ENCODE peak calls at places on chromosomes 2 and 18, in eight cellular contexts. O is PC-3, P is cardiac muscle cell, T is uterus, I is HepG2, F is fibroblast of lung, H is GM23338, N is ovary. C is an unnamed sample. For H3K27me3 and H3K36me3, the result is how much of the 10 kb centered on the place peaks cover.

GRCh38 chr18:63309422-63309821 is 10.1 kb downstream of the BCL2 start:
- DNase-seq in P (no peak), N (no peak), F (no peak), I (no peak), O (no peak), T (no peak), H (no peak), C (no peak)

GRCh38 chr2:67453365-67453764 is 56.2 kb downstream of the ETAA1 start:
- DNase-seq in I (no peak), H (no peak), F (peak), N (no peak), T (no peak), P (no peak), O (peak), C (no peak)

GRCh38 chr18:52907522-52907921 is 567.5 kb downstream of the DCC start:
- DNase-seq in H (peak), I (no peak), N (no peak), P (no peak), F (no peak), T (no peak), O (no peak), C (no peak)

GRCh38 chr2:231464576-231465540 is 574 bp upstream of the NCL start:
- DNase-seq in O (no peak), H (peak), P (peak), I (peak), F (peak), N (peak), T (peak), C (no peak)

GRCh38 chr2:232592687-232593407 is 40.6 kb upstream of the EFHD1 start:
- DNase-seq in I (peak), P (peak), H (no peak), N (no peak), T (no peak), F (peak), O (peak), C (no peak)

GRCh38 chr2:120783371-120783791 is 47.7 kb downstream of the GLI2 start:
- DNase-seq in O (no peak), I (no peak), H (peak), T (no peak), N (no peak), P (no peak), F (peak), C (no peak)

GRCh38 chr2:25201265-25201664 is 32.9 kb upstream of the POMC start:
- DNase-seq in H (peak), P (no peak), O (peak), I (no peak), F (no peak), N (no peak), T (no peak), C (no peak)

GRCh38 chr2:190467575-190468083 is 59.5 kb downstream of the MFSD6 start:
- DNase-seq in T (peak), N (no peak), O (no peak), F (peak), I (no peak), P (no peak), H (no peak), C (no peak)

GRCh38 chr2:33412920-33413319 is 63.5 kb upstream of the RASGRP3 start:
- DNase-seq in T (no peak), I (peak), P (peak), H (peak), N (no peak), O (peak), F (peak), C (no peak)

GRCh38 chr18:63301458-63301857 is 18.1 kb downstream of the BCL2 start:
- DNase-seq in N (no peak), T (no peak), O (no peak), F (no peak), I (no peak), H (no peak), P (peak), C (no peak)

GRCh38 chr18:23828426-23828825 is 139.2 kb downstream of the LAMA3 start:
- DNase-seq in P (peak), F (peak), H (no peak), T (no peak), N (no peak), O (peak), I (peak), C (peak)

GRCh38 chr2:128630974-128631697 is 312.5 kb upstream of the HS6ST1 start:
- DNase-seq in N (peak), H (no peak), F (no peak), I (no peak), P (no peak), O (no peak), T (no peak), C (no peak)

GRCh38 chr2:21042958-21043743 is 722 bp downstream of the APOB start:
- DNase-seq in F (peak), N (peak), O (peak), H (peak), P (peak), I (peak), T (peak), C (peak)

GRCh38 chr2:144114761-144115160 is 405.2 kb downstream of the ZEB2 start:
- DNase-seq in T (no peak), O (no peak), P (no peak), H (no peak), F (peak), I (no peak), N (no peak), C (no peak)

GRCh38 chr18:36411745-36412168 is 114.2 kb downstream of the FHOD3 start:
- DNase-seq in O (peak), P (peak), T (no peak), H (peak), F (peak), I (peak), N (no peak), C (no peak)

DNA sequence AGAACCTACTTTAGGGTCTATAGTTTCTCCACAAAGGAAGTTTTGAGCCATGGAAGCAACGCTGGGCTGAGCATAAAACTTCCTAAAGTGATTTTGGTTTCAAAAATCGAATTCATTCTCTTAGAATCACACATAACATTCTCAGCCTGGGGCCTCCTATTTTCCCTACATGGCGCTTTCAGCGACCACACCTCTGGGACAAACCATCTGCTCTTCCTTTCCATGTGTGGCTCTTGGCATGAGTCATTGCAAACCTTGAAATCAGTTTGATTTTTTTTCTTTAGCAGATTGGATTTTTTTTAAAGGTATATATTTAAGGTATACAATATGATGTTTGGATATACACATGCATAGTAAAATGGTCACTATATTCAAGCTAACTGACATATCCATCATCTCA is 72.5 kb upstream of the APCDD1 start:
- DNase-seq in I (no peak), T (no peak), N (no peak), F (no peak), H (no peak), O (no peak), P (no peak), C (no peak)
- H3K27me3 ChIP-seq in I (under half), T (under half), N (under half), F (under half), H (under half), O (half or more), P (under half), C (under half)

DNA sequence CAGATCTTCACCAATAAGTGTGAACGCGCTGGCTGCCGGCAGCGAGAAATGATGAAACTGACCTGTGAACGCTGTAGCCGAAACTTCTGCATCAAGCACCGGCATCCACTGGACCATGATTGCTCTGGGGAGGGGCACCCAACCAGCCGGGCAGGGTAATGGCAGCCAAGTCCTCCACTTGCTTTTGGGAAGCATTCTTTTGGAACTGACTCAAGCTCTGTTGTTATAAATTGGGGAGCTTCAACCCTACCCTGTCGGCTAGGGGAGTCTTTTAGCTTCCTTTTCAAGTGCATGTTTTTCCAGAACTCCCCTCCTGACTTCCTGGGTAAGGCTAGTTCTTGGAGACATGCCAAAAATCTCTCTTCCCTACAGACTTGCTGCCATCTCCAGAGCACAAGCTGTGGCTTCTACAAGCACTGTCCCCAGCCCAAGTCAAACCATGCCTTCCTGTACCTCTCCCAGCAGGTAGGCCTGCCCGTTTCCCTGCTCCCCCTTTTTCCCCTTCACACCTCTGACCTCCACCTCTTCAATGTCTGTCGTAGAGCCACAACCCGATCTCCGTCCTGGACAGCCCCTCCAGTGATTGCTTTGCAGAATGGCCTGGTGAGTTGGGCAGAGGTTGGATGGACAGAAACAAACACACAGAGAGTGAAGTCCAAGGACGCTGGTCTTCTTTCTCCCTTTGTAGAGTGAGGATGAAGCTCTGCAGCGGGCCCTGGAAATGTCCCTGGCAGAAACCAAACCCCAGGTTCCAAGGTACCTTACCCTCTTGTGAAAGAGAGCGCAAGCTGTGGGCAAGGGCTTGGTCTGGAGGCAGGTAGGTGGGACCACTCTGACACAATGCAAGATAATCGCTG is 1.5 kb downstream of the ZFAND2B start:
- DNase-seq in N (peak), F (peak), P (peak), I (peak), H (no peak), T (no peak), O (peak), C (no peak)
- H3K36me3 ChIP-seq in N (under half), F (under half), P (under half), I (under half), H (under half), T (under half), O (under half), C (under half)

GRCh38 chr2:72933646-72934151 is 16.4 kb downstream of the EMX1 start:
- DNase-seq in I (no peak), N (no peak), P (no peak), T (no peak), H (no peak), O (no peak), F (no peak), C (no peak)

GRCh38 chr2:72932805-72933204 is 15.5 kb downstream of the EMX1 start:
- DNase-seq in H (no peak), T (no peak), I (no peak), F (no peak), N (no peak), P (no peak), O (no peak), C (no peak)

GRCh38 chr2:72934683-72935610 is 17.6 kb downstream of the EMX1 start:
- DNase-seq in T (no peak), P (no peak), I (peak), H (peak), N (no peak), F (no peak), O (peak), C (no peak)

GRCh38 chr2:72932045-72932444 is 14.7 kb downstream of the EMX1 start:
- DNase-seq in H (no peak), F (peak), N (no peak), P (peak), T (no peak), O (peak), I (no peak), C (no peak)

DNA sequence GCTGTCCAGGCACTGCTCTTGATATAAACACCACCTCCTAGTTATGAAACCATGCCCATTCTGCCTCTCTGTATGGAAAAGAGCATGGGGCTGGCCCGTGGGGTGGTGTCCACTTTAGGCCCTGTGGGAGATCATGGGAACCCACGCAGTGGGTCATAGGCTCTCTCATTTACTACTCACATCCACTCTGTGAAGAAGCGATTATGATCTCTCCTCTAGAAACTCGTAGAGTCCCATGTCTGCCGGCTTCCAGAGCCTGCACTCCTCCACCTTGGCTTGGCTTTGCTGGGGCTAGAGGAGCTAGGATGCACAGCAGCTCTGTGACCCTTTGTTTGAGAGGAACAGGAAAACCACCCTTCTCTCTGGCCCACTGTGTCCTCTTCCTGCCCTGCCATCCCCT is 15.9 kb downstream of the EMX1 start:
- DNase-seq in O (no peak), T (no peak), N (no peak), P (no peak), H (no peak), I (no peak), F (no peak), C (no peak)
- H3K27me3 ChIP-seq in O (under half), T (under half), N (under half), P (half or more), H (under half), I (under half), F (under half), C (under half)

DNA sequence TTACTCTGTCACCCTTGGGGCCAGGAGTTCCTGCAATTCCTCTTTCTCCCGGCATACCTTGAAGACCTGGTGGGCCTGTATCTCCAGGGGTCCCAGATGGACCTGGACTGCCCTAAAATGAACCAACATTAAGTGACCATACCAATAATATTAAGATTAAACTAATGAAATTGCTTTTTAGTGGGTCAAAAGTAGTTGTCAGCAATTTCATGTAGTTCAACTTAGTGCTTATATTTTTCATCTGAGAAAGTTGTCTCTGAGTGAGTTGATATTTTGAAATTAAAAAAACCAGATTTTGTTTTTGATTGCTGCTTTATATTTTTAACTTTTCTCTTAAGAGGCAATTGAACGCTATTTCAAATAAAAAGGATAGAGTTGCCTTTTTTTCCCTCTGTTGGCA is 83.1 kb downstream of the COL3A1 start:
- DNase-seq in O (no peak), I (no peak), T (no peak), N (no peak), P (no peak), F (no peak), H (no peak), C (no peak)
- H3K36me3 ChIP-seq in O (under half), I (under half), T (under half), N (under half), P (under half), F (under half), H (under half), C (under half)

GRCh38 chr2:176105727-176106635 is 1.1 kb upstream of the HOXD11 start:
- DNase-seq in O (no peak), P (no peak), T (no peak), N (no peak), I (no peak), F (no peak), H (peak), C (no peak)
- H3K27me3 ChIP-seq in O (under half), P (half or more), T (under half), N (under half), I (under half), F (half or more), H (half or more), C (under half)

C was measured in GM06990.